ENCODE peak calls at places on chromosomes 2 and 18, in eight cellular contexts. One of them, this sample, is unnamed. For H3K9me3, the result is how much of the 10 kb centered on the place peaks cover.

GRCh38 chr2:6757215-6757614 is 108.5 kb downstream of the CMPK2 start:
- DNase-seq in uterus: no peak
- DNase-seq in heart right ventricle: no peak
- DNase-seq in fibroblast of lung: no peak
- DNase-seq in colonic mucosa: no peak
- DNase-seq in left ventricle myocardium inferior: no peak
- DNase-seq in stomach: no peak
- DNase-seq in cardiac muscle cell: no peak
- DNase-seq in this sample: no peak

GRCh38 chr2:66496680-66497420 is 61.9 kb downstream of the MEIS1 start:
- DNase-seq in uterus: no peak
- DNase-seq in heart right ventricle: no peak
- DNase-seq in fibroblast of lung: no peak
- DNase-seq in colonic mucosa: no peak
- DNase-seq in left ventricle myocardium inferior: no peak
- DNase-seq in stomach: no peak
- DNase-seq in cardiac muscle cell: no peak
- DNase-seq in this sample: no peak

GRCh38 chr2:28480403-28481049 is 15.3 kb upstream of the PLB1 start:
- DNase-seq in uterus: no peak
- DNase-seq in heart right ventricle: no peak
- DNase-seq in fibroblast of lung: no peak
- DNase-seq in colonic mucosa: no peak
- DNase-seq in left ventricle myocardium inferior: no peak
- DNase-seq in stomach: no peak
- DNase-seq in cardiac muscle cell: no peak
- DNase-seq in this sample: no peak

GRCh38 chr2:36535099-36535498 is 62.9 kb downstream of the FEZ2 start:
- DNase-seq in uterus: no peak
- DNase-seq in heart right ventricle: no peak
- DNase-seq in fibroblast of lung: no peak
- DNase-seq in colonic mucosa: no peak
- DNase-seq in left ventricle myocardium inferior: no peak
- DNase-seq in stomach: no peak
- DNase-seq in cardiac muscle cell: no peak
- DNase-seq in this sample: no peak

GRCh38 chr2:102505290-102505689 is 32.3 kb downstream of the SLC9A4 start:
- DNase-seq in uterus: no peak
- DNase-seq in heart right ventricle: no peak
- DNase-seq in fibroblast of lung: no peak
- DNase-seq in colonic mucosa: peak
- DNase-seq in left ventricle myocardium inferior: no peak
- DNase-seq in stomach: peak
- DNase-seq in cardiac muscle cell: no peak
- DNase-seq in this sample: peak

GRCh38 chr2:98412751-98413445 is 31.8 kb upstream of the INPP4A start:
- DNase-seq in uterus: no peak
- DNase-seq in heart right ventricle: no peak
- DNase-seq in fibroblast of lung: peak
- DNase-seq in colonic mucosa: peak
- DNase-seq in left ventricle myocardium inferior: no peak
- DNase-seq in stomach: no peak
- DNase-seq in cardiac muscle cell: peak
- DNase-seq in this sample: peak

GRCh38 chr2:120539937-120540718 is 194.2 kb downstream of the INHBB start:
- DNase-seq in uterus: peak
- DNase-seq in heart right ventricle: peak
- DNase-seq in fibroblast of lung: peak
- DNase-seq in colonic mucosa: peak
- DNase-seq in left ventricle myocardium inferior: peak
- DNase-seq in stomach: no peak
- DNase-seq in cardiac muscle cell: no peak
- DNase-seq in this sample: peak

GRCh38 chr18:621181-621580 is 24.4 kb downstream of the CLUL1 start:
- DNase-seq in uterus: no peak
- DNase-seq in heart right ventricle: no peak
- DNase-seq in fibroblast of lung: peak
- DNase-seq in colonic mucosa: no peak
- DNase-seq in left ventricle myocardium inferior: no peak
- DNase-seq in stomach: no peak
- DNase-seq in cardiac muscle cell: no peak
- DNase-seq in this sample: no peak

GRCh38 chr18:36298113-36298701 is 694 bp downstream of the FHOD3 start:
- DNase-seq in uterus: no peak
- DNase-seq in heart right ventricle: peak
- DNase-seq in fibroblast of lung: no peak
- DNase-seq in colonic mucosa: no peak
- DNase-seq in left ventricle myocardium inferior: no peak
- DNase-seq in stomach: no peak
- DNase-seq in cardiac muscle cell: peak
- DNase-seq in this sample: peak

DNA sequence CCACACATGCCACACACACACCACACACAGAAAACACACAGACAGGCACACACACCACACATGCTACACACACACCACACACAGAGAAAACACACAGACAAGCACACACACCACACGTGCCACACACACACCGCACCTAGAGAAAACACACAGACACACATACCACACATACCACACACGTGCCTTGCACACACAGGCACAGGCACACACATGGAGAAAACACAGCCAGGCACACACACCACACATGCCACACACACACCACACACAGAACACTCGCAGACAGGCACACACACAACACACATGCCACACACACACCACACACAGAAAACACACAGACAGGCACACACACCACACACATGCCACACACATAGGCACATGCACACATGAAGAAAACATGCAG is 242.1 kb upstream of the MYT1L start:
- DNase-seq in uterus: no peak
- DNase-seq in heart right ventricle: no peak
- DNase-seq in fibroblast of lung: no peak
- DNase-seq in colonic mucosa: peak
- DNase-seq in left ventricle myocardium inferior: no peak
- DNase-seq in stomach: no peak
- DNase-seq in cardiac muscle cell: no peak
- DNase-seq in this sample: no peak
- H3K9me3 ChIP-seq in uterus: under half
- H3K9me3 ChIP-seq in heart right ventricle: under half
- H3K9me3 ChIP-seq in fibroblast of lung: under half
- H3K9me3 ChIP-seq in colonic mucosa: under half
- H3K9me3 ChIP-seq in left ventricle myocardium inferior: under half
- H3K9me3 ChIP-seq in stomach: under half
- H3K9me3 ChIP-seq in cardiac muscle cell: under half
- H3K9me3 ChIP-seq in this sample: under half

DNA sequence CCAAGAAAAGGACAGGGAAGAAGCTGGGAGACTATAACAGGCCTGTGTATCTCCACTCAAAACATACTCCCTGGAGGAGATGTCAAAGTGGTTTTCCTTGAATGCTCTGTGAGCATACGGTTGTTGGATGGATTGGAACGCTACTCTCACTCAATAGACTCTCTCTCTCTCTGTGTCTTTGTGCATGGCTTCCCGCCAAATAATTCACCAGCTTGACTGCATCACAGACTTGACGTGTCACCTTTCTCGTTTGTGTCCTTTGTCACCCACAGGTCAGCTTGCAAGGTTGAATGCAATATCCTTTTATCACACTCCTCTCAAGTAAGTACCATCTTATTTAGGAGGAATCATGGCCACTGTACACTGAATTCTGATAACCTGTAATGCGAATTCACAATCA is 156.8 kb upstream of the MAPRE2 start:
- DNase-seq in uterus: no peak
- DNase-seq in heart right ventricle: no peak
- DNase-seq in fibroblast of lung: no peak
- DNase-seq in colonic mucosa: no peak
- DNase-seq in left ventricle myocardium inferior: no peak
- DNase-seq in stomach: no peak
- DNase-seq in cardiac muscle cell: no peak
- DNase-seq in this sample: peak
- H3K4me3 ChIP-seq in uterus: no peak
- H3K4me3 ChIP-seq in heart right ventricle: no peak
- H3K4me3 ChIP-seq in fibroblast of lung: no peak
- H3K4me3 ChIP-seq in colonic mucosa: no peak
- H3K4me3 ChIP-seq in left ventricle myocardium inferior: no peak
- H3K4me3 ChIP-seq in stomach: no peak
- H3K4me3 ChIP-seq in cardiac muscle cell: no peak
- H3K4me3 ChIP-seq in this sample: no peak

DNA sequence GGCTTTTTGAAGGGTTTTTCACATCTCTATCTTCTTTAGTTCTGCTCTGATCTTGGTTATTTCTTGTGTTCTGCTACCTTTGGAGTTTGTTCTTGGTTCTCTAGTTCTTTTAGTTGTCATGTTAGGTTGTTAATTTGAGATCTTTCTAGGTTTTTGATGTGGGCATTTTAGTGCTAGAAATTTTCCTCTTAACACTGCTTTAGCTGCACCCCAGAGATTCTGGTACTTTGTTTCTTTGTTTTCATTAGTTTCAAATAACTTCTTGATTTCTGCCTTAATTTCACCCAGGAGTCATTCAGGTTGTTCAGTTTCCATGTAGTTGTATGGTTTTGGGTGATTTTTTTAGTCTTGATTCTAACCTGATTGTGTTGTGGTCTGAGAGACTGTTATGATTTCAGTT is 34.7 kb downstream of the AGPS start:
- DNase-seq in uterus: no peak
- DNase-seq in heart right ventricle: no peak
- DNase-seq in fibroblast of lung: no peak
- DNase-seq in colonic mucosa: no peak
- DNase-seq in left ventricle myocardium inferior: no peak
- DNase-seq in stomach: no peak
- DNase-seq in cardiac muscle cell: no peak
- DNase-seq in this sample: no peak
- H3K9me3 ChIP-seq in uterus: under half
- H3K9me3 ChIP-seq in heart right ventricle: under half
- H3K9me3 ChIP-seq in fibroblast of lung: under half
- H3K9me3 ChIP-seq in colonic mucosa: under half
- H3K9me3 ChIP-seq in left ventricle myocardium inferior: half or more
- H3K9me3 ChIP-seq in stomach: under half
- H3K9me3 ChIP-seq in cardiac muscle cell: under half
- H3K9me3 ChIP-seq in this sample: under half

DNA sequence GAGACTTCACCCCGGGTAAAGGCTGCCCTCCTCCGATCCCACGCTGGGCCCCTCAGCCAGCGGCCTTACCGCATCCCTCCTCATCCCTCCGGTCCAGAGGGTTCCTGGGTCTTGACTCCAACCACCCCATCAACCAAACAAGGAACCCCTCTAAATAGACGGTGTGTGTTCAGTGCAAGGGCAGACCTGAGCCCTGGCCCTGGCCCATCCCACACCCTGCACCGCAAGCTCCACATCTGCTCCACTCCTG is 1.8 kb downstream of the KIF1A start:
- DNase-seq in uterus: no peak
- DNase-seq in heart right ventricle: no peak
- DNase-seq in fibroblast of lung: no peak
- DNase-seq in colonic mucosa: no peak
- DNase-seq in left ventricle myocardium inferior: no peak
- DNase-seq in stomach: peak
- DNase-seq in cardiac muscle cell: no peak
- DNase-seq in this sample: no peak
- H3K4me3 ChIP-seq in uterus: no peak
- H3K4me3 ChIP-seq in heart right ventricle: no peak
- H3K4me3 ChIP-seq in fibroblast of lung: no peak
- H3K4me3 ChIP-seq in colonic mucosa: no peak
- H3K4me3 ChIP-seq in left ventricle myocardium inferior: no peak
- H3K4me3 ChIP-seq in stomach: no peak
- H3K4me3 ChIP-seq in cardiac muscle cell: no peak
- H3K4me3 ChIP-seq in this sample: no peak

GRCh38 chr18:78586596-78586995 is 393.0 kb upstream of the SALL3 start:
- DNase-seq in uterus: no peak
- DNase-seq in heart right ventricle: no peak
- DNase-seq in fibroblast of lung: no peak
- DNase-seq in colonic mucosa: no peak
- DNase-seq in left ventricle myocardium inferior: no peak
- DNase-seq in stomach: no peak
- DNase-seq in cardiac muscle cell: no peak
- DNase-seq in this sample: no peak

GRCh38 chr18:78584167-78585022 is 395.2 kb upstream of the SALL3 start:
- DNase-seq in uterus: no peak
- DNase-seq in heart right ventricle: no peak
- DNase-seq in fibroblast of lung: no peak
- DNase-seq in colonic mucosa: no peak
- DNase-seq in left ventricle myocardium inferior: no peak
- DNase-seq in stomach: no peak
- DNase-seq in cardiac muscle cell: no peak
- DNase-seq in this sample: no peak

GRCh38 chr18:78589916-78590437 is 389.6 kb upstream of the SALL3 start:
- DNase-seq in uterus: no peak
- DNase-seq in heart right ventricle: no peak
- DNase-seq in fibroblast of lung: no peak
- DNase-seq in colonic mucosa: no peak
- DNase-seq in left ventricle myocardium inferior: no peak
- DNase-seq in stomach: no peak
- DNase-seq in cardiac muscle cell: no peak
- DNase-seq in this sample: no peak

GRCh38 chr18:78587626-78588600 is 391.7 kb upstream of the SALL3 start:
- DNase-seq in uterus: no peak
- DNase-seq in heart right ventricle: no peak
- DNase-seq in fibroblast of lung: no peak
- DNase-seq in colonic mucosa: no peak
- DNase-seq in left ventricle myocardium inferior: no peak
- DNase-seq in stomach: no peak
- DNase-seq in cardiac muscle cell: no peak
- DNase-seq in this sample: peak

GRCh38 chr18:78587096-78587495 is 392.5 kb upstream of the SALL3 start:
- DNase-seq in uterus: no peak
- DNase-seq in heart right ventricle: no peak
- DNase-seq in fibroblast of lung: peak
- DNase-seq in colonic mucosa: no peak
- DNase-seq in left ventricle myocardium inferior: no peak
- DNase-seq in stomach: no peak
- DNase-seq in cardiac muscle cell: no peak
- DNase-seq in this sample: no peak
- H3K9me3 ChIP-seq in uterus: under half
- H3K9me3 ChIP-seq in heart right ventricle: under half
- H3K9me3 ChIP-seq in fibroblast of lung: under half
- H3K9me3 ChIP-seq in colonic mucosa: under half
- H3K9me3 ChIP-seq in left ventricle myocardium inferior: under half
- H3K9me3 ChIP-seq in stomach: under half
- H3K9me3 ChIP-seq in cardiac muscle cell: under half
- H3K9me3 ChIP-seq in this sample: under half

GRCh38 chr18:12654971-12655370 is 2.9 kb downstream of the SPIRE1 start:
- DNase-seq in uterus: no peak
- DNase-seq in heart right ventricle: no peak
- DNase-seq in fibroblast of lung: no peak
- DNase-seq in colonic mucosa: no peak
- DNase-seq in left ventricle myocardium inferior: no peak
- DNase-seq in stomach: no peak
- DNase-seq in cardiac muscle cell: no peak
- DNase-seq in this sample: no peak
- H3K4me3 ChIP-seq in uterus: no peak
- H3K4me3 ChIP-seq in heart right ventricle: no peak
- H3K4me3 ChIP-seq in fibroblast of lung: no peak
- H3K4me3 ChIP-seq in colonic mucosa: no peak
- H3K4me3 ChIP-seq in left ventricle myocardium inferior: no peak
- H3K4me3 ChIP-seq in stomach: no peak
- H3K4me3 ChIP-seq in cardiac muscle cell: no peak
- H3K4me3 ChIP-seq in this sample: no peak